ENCODE peak calls at places on chromosomes 6 and 20, in five cellular contexts. X is foreskin fibroblast; R is neural progenitor cell; Z is stimulated activated CD4-positive, alpha-beta T cell treated with anti-CD3 and anti-CD28 coated beads, Interleukin-15, amount 100 ng/mL, for 1 hour; Y is NCI-H774. E is an unnamed sample.

GRCh38 chr20:958936-959815 is 42.9 kb downstream of the RSPO4 start:
- DNase-seq in Y (no peak), Z (no peak), X (no peak), R (peak), E (no peak)

GRCh38 chr20:50981714-50982048 is 23.1 kb downstream of the MOCS3 start:
- DNase-seq in R (no peak), X (no peak), Z (no peak), Y (no peak), E (no peak)

GRCh38 chr6:88823998-88824397 is 139.4 kb downstream of the RNGTT start:
- DNase-seq in R (no peak), X (peak), Z (no peak), Y (no peak), E (no peak)

GRCh38 chr6:100462990-100463684 is 1.6 kb downstream of the SIM1 start:
- DNase-seq in R (no peak), Z (no peak), X (peak), Y (peak), E (no peak)

GRCh38 chr6:53309059-53309896 is 39.5 kb downstream of the ELOVL5 start:
- DNase-seq in Y (peak), R (no peak), X (peak), Z (no peak), E (no peak)

GRCh38 chr6:71028877-71029252 is 72.0 kb upstream of the B3GAT2 start:
- DNase-seq in R (no peak), Y (no peak), Z (no peak), X (no peak), E (no peak)

GRCh38 chr6:18400831-18401446 is 13.8 kb downstream of the RNF144B start:
- DNase-seq in Z (no peak), R (no peak), X (peak), Y (no peak), E (no peak)

GRCh38 chr20:33667245-33668086 is 723 bp downstream of the ACTL10 start:
- DNase-seq in Y (peak), X (peak), R (no peak), Z (peak), E (no peak)

GRCh38 chr6:5359413-5359812 is 98.1 kb downstream of the FARS2 start:
- DNase-seq in R (no peak), Y (peak), X (no peak), Z (no peak), E (no peak)

GRCh38 chr20:4083103-4083864 is 67.9 kb upstream of the RNF24 start:
- DNase-seq in Y (no peak), X (peak), R (no peak), Z (no peak), E (no peak)

GRCh38 chr6:13866291-13866690 is 51.9 kb upstream of the MCUR1 start:
- DNase-seq in R (no peak), Z (no peak), X (no peak), Y (no peak), E (no peak)

GRCh38 chr6:144064402-144064830 is 31.0 kb downstream of the SF3B5 start:
- DNase-seq in Z (peak), X (peak), Y (no peak), R (peak), E (peak)

GRCh38 chr6:160226118-160226541 is 32.5 kb downstream of the SLC22A2 start:
- DNase-seq in X (no peak), Y (no peak), Z (peak), R (no peak), E (no peak)

GRCh38 chr20:39627765-39628164 is 665.6 kb downstream of the DHX35 start:
- DNase-seq in Z (no peak), R (no peak), X (no peak), Y (no peak), E (no peak)

GRCh38 chr6:74369556-74369993 is 673.6 kb downstream of the CD109 start:
- DNase-seq in X (peak), Y (no peak), Z (no peak), R (no peak), E (no peak)

GRCh38 chr20:58717278-58718091 is 24.9 kb downstream of the NPEPL1 start:
- DNase-seq in Y (no peak), Z (no peak), R (no peak), X (peak), E (peak)

GRCh38 chr6:58419321-58419720 is 1101.9 kb downstream of the PRIM2 start:
- DNase-seq in Z (no peak), R (no peak), X (no peak), Y (no peak), E (no peak)

GRCh38 chr6:140623498-140623897 is 1249.0 kb upstream of the CITED2 start:
- DNase-seq in X (peak), Z (no peak), R (no peak), Y (no peak), E (no peak)

GRCh38 chr20:22315771-22316170 is 268.6 kb downstream of the FOXA2 start:
- DNase-seq in Y (no peak), R (no peak), X (no peak), Z (no peak), E (no peak)

GRCh38 chr20:61704661-61705060 is 361.0 kb downstream of the TAF4 start:
- DNase-seq in Z (no peak), R (no peak), X (no peak), Y (no peak), E (no peak)

GRCh38 chr6:132190815-132191175 is 210.5 kb downstream of the MOXD1 start:
- DNase-seq in X (peak), Z (no peak), Y (no peak), R (no peak), E (no peak)

GRCh38 chr20:2470051-2470431 is 548 bp downstream of the SNRPB start:
- DNase-seq in X (peak), R (peak), Y (peak), Z (peak), E (no peak)

GRCh38 chr20:22814475-22815205 is 220.5 kb upstream of the SSTR4 start:
- DNase-seq in R (no peak), Y (no peak), X (no peak), Z (no peak), E (no peak)

E was measured in cardiac septum.